ENCODE peak calls at places on chromosomes 4 and X, in six cellular contexts. I, D, Y, F, T and U are unnamed samples. For H3K36me3, the result is how much of the 10 kb centered on the place peaks cover.

GRCh38 chrX:154307207-154307606 is 11.6 kb downstream of the TKTL1 start:
- DNase-seq in I (no peak), D (no peak), Y (no peak), F (no peak), T (no peak), U (no peak)

GRCh38 chr4:76977731-76978350 is 28.3 kb downstream of the SEPTIN11 start:
- DNase-seq in I (peak), D (no peak), Y (no peak), F (no peak), T (no peak), U (no peak)

GRCh38 chr4:185933078-185933581 is 121.1 kb upstream of the SORBS2 start:
- DNase-seq in I (peak), D (no peak), Y (no peak), F (no peak), T (no peak), U (no peak)

GRCh38 chr4:85486425-85487101 is 11.6 kb downstream of the ARHGAP24 start:
- DNase-seq in I (no peak), D (no peak), Y (no peak), F (no peak), T (no peak), U (no peak)

GRCh38 chr4:20997886-20998285 is 297.6 kb downstream of the PACRGL start:
- DNase-seq in I (no peak), D (no peak), Y (no peak), F (no peak), T (no peak), U (no peak)

GRCh38 chr4:172143605-172144314 is 330.6 kb downstream of the GALNTL6 start:
- DNase-seq in I (no peak), D (no peak), Y (no peak), F (no peak), T (no peak), U (no peak)

GRCh38 chr4:165814256-165815010 is 58.6 kb upstream of the TLL1 start:
- DNase-seq in I (peak), D (no peak), Y (no peak), F (no peak), T (no peak), U (no peak)

GRCh38 chr4:122827899-122828601 is 1.4 kb downstream of the FGF2 start:
- DNase-seq in I (peak), D (peak), Y (no peak), F (peak), T (peak), U (peak)

DNA sequence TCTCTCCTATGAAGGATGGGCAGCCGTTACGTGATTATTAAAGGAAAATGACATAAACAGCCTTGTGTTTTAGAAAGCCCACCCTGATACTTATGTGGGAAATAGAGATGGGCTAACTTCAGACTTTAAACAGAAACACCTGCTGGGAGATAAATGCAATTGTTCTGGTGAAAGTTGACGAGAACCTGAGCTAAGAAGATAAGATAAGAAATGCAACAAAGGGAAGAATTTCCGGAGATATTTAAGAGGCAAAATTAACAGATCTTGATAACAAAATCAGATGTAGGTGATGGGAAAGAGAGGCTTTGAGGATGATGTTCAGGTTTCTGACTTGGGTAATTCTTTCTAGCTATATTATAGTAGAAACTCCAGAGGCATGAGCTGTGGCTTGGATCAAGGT is 102.7 kb upstream of the SLC7A11 start:
- DNase-seq in I (no peak), D (no peak), Y (no peak), F (no peak), T (no peak), U (no peak)
- H3K27ac ChIP-seq in I (no peak), D (no peak), Y (no peak), F (no peak), T (no peak), U (no peak)

DNA sequence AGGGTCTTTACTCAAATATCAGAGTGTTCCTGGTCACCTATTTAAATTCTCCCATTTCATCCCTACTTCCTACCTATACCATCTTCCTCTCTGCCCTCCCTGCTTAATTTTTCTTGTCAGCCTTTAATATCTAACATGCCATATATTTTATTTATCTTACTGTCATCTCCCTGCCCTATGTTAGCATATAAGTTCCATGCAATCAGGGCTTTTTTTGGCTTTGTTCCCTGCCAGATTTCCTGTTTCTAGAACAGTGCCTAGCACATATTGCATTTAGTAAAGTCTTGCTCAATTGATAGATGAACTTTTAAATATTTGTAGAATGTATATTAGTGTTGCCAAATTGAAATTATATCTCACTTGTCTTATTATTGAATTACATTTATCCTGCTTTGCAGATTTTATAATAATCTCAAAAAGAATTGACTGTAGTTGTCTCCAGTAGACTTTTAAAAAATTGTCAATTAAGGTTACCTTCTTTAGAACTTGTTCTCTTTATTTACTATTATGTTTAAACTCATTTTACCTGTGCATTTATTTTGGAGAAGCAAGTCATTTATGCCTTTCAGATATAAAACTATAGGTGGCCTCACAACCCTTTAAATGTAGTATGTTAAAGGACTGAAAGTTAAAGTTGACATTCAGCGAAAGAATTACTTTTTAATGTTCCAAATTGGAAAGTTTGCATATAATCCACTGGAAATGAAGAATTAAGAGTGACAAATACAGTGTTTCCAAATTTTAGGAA is 108.2 kb upstream of the BMPR1B start:
- DNase-seq in I (no peak), D (no peak), Y (no peak), F (no peak), T (no peak), U (no peak)
- H3K36me3 ChIP-seq in I (under half), D (under half), Y (under half), F (under half), T (under half), U (under half)

DNA sequence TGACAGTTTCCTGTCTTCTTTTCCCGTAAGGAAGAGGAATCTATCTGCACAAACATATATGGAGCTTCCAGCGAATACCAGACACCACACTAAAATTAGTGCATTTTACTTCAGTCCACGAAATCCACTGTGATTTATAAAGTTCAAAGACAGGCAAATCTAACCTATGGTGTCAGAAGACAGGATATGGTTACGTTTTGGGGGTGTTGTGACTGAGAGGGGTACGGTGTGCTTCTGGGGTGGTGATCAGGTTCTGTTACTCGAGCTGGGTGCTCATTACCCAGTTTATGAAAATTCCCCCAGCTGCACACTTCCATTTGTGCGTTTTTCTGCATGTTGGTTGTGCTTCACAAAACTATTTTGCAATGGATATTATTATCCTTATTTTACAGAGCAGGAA is 10.3 kb downstream of the VGLL1 start:
- DNase-seq in I (no peak), D (no peak), Y (no peak), F (no peak), T (no peak), U (no peak)
- H3K27ac ChIP-seq in I (no peak), D (no peak), Y (no peak), F (no peak), T (no peak), U (no peak)

DNA sequence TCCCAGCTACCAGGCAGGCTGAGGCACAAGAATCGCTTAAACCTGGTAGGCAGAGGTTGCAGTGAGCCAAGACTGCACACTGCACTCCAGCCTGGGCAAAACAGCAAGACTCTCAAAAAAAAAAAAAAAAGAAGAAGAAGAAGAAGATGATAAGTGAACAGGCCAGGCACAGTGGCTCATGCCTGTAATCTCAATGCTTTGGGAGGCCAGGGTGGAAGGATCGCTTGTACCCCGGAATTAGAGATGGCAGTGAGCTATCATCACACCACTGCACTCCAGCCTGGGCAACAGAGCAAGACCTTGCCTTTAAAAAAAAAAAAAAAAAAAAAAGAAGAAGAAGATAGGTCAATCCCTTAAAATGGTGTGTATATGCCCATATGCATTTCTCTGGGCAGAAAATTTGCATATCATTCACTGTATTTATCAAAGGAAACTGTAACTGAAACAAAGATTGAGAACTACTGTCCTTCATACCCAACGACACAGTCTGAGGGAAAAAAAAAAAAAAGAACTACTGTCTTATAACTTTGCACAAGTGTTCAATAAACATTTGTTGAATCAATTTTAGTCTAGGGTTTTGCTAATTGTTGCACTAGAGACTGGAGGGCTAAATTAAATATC is 2.3 kb downstream of the RFC1 start:
- DNase-seq in I (no peak), D (no peak), Y (no peak), F (no peak), T (no peak), U (no peak)
- H3K36me3 ChIP-seq in I (under half), D (under half), Y (under half), F (under half), T (under half), U (under half)

GRCh38 chr4:5708829-5709680 is 696 bp upstream of the EVC2 start:
- DNase-seq in I (no peak), D (no peak), Y (no peak), F (no peak), T (no peak), U (no peak)
- H3K27ac ChIP-seq in I (peak), D (no peak), Y (peak), F (peak), T (peak), U (no peak)

GRCh38 chr4:453267-453666 is 45.7 kb downstream of the ZNF721 start:
- DNase-seq in I (no peak), D (no peak), Y (no peak), F (no peak), T (no peak), U (no peak)
- H3K36me3 ChIP-seq in I (under half), D (under half), Y (under half), F (under half), T (under half), U (half or more)

GRCh38 chr4:159398236-159398638 is 295.4 kb downstream of the RAPGEF2 start:
- DNase-seq in I (no peak), D (no peak), Y (no peak), F (no peak), T (no peak), U (no peak)
- H3K27ac ChIP-seq in I (no peak), D (no peak), Y (peak), F (peak), T (no peak), U (no peak)

GRCh38 chr4:118814054-118814453 is 21.9 kb downstream of the SEC24D start:
- DNase-seq in I (no peak), D (no peak), Y (no peak), F (no peak), T (no peak), U (no peak)
- H3K36me3 ChIP-seq in I (under half), D (under half), Y (under half), F (under half), T (under half), U (half or more)

GRCh38 chrX:139842326-139843175 is 90.3 kb downstream of the ATP11C start:
- DNase-seq in I (no peak), D (no peak), Y (no peak), F (no peak), T (no peak), U (no peak)

GRCh38 chrX:139844163-139844562 is 88.7 kb downstream of the ATP11C start:
- DNase-seq in I (no peak), D (no peak), Y (no peak), F (no peak), T (no peak), U (no peak)

DNA sequence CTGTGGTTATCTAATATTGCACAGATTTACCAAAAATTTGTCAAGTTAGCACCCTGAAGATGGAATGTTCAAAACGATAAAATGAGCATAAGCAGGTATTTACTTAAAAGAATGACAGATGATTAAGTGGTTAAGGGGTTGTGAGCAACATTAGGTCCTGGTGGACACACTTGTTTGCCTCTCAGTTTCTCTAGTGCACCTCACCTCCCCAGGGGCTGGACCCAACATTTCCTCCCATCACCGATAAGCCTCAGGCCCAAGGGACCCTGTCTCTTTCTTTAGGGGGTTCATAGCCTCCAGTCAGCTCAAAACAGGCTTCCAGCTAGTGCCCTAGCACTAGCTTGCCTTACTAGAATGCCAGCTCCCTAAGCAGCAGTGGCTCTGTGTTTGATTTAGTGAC is 88.0 kb downstream of the ATP11C start:
- DNase-seq in I (no peak), D (no peak), Y (no peak), F (no peak), T (no peak), U (no peak)
- H3K27ac ChIP-seq in I (no peak), D (no peak), Y (no peak), F (no peak), T (no peak), U (no peak)

GRCh38 chr4:71356924-71357663 is 18.3 kb downstream of the SLC4A4 start:
- DNase-seq in I (no peak), D (no peak), Y (no peak), F (no peak), T (no peak), U (no peak)
- H3K36me3 ChIP-seq in I (under half), D (under half), Y (under half), F (under half), T (under half), U (under half)